ENCODE peak calls at places on chromosomes 4 and X, in six cellular contexts. V, J, L, S, N and G are unnamed samples.

GRCh38 chrX:17242470-17242869 is 132.5 kb upstream of the NHS start:
- DNase-seq in V (peak), L (peak), J (no peak), N (peak), S (no peak), G (peak)

GRCh38 chr4:4521767-4522166 is 20.1 kb downstream of the STX18 start:
- DNase-seq in L (no peak), V (no peak), S (no peak), N (no peak), J (no peak), G (no peak)

GRCh38 chr4:118865091-118865708 is 23.5 kb upstream of the SYNPO2 start:
- DNase-seq in L (peak), J (no peak), S (no peak), N (peak), V (peak), G (no peak)

GRCh38 chr4:4985844-4986243 is 33.4 kb downstream of the CYTL1 start:
- DNase-seq in L (no peak), V (no peak), J (no peak), N (no peak), S (no peak), G (no peak)

GRCh38 chr4:150150545-150151156 is 72.4 kb downstream of the DCLK2 start:
- DNase-seq in S (no peak), J (no peak), L (no peak), N (no peak), V (no peak), G (no peak)

GRCh38 chr4:88747351-88747750 is 49.7 kb upstream of the NAP1L5 start:
- DNase-seq in J (no peak), S (no peak), N (no peak), V (no peak), L (no peak), G (no peak)

GRCh38 chr4:119053997-119054396 is 81.6 kb upstream of the MYOZ2 start:
- DNase-seq in L (no peak), V (no peak), S (no peak), N (no peak), J (no peak), G (no peak)

GRCh38 chr4:25756503-25756902 is 100.9 kb downstream of the SLC34A2 start:
- DNase-seq in V (no peak), J (no peak), L (no peak), S (no peak), N (no peak), G (no peak)

GRCh38 chr4:104591505-104591904 is 96.8 kb upstream of the CXXC4 start:
- DNase-seq in N (no peak), S (no peak), V (peak), L (peak), J (no peak), G (no peak)

GRCh38 chr4:165326831-165327210 is 648 bp upstream of the MSMO1 start:
- DNase-seq in V (peak), J (no peak), S (peak), L (peak), N (no peak), G (no peak)

GRCh38 chr4:162499478-162499877 is 335.7 kb upstream of the FSTL5 start:
- DNase-seq in N (no peak), J (no peak), L (no peak), V (no peak), S (no peak), G (no peak)
- TF ChIP-seq CTCF in N (no peak), J (no peak), L (no peak), V (no peak), S (no peak), G (no peak)

DNA sequence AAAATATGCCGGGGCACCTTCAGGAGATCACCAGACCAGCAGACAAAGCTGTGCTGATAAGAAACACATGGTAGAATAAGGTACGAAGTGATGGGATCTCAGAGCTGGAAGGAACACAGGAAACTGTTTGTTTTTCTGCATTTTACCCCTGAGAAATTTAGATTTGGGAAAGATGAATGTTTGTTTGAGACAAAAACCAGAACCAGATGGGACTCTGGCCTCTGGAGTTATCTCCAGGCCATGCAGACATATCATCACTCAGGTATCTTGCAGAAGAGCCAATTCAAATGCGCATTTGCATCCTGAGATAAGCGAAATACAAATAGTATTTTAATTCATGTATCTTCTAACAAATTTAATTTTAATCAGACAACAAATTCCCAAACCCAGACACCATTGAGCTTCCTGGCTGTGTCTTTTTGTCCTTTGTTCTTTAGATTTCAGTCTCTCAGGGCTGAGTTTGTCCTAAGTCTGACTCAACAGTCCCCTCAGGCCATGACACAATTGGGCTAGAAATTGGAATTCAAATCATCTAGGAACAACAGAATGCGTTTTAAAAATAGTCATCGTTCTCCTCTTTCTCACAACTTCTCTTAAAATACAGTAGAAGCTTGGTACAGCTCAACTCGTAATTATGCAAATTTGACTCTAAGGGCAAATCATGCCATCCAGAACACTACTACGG is 159.0 kb downstream of the PACRGL start:
- DNase-seq in S (no peak), N (no peak), J (no peak), V (no peak), L (no peak), G (no peak)
- TF ChIP-seq POLR2A in S (no peak), N (no peak), J (no peak), V (no peak), L (no peak), G (no peak)

DNA sequence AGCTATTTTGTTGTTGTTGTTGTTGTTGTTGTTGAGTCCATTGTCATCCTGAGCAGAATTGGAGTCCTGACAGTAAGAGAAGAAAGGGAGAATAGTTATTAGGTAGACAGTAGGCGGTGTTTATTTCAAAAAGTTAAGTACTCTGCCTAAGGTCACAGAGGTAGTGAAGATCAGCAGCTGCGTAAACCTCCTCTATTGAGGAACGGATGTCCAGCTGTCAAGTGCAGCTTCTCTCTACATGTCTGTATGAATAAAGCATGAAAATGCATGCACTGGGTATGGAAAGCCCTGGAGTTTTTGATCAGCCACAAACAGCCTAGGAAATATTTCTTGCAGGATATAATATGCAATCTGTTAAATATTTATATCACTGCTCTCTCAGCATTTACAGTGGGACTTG is 109.4 kb upstream of the CBLL2 start:
- DNase-seq in L (no peak), J (no peak), N (no peak), V (no peak), S (no peak), G (no peak)
- H3K4me3 ChIP-seq in L (no peak), J (no peak), N (no peak), V (no peak), S (no peak), G (no peak)

GRCh38 chr4:127889903-127890302 is 9.2 kb downstream of the PLK4 start:
- DNase-seq in S (no peak), L (no peak), J (no peak), V (no peak), N (no peak), G (no peak)
- TF ChIP-seq CTCF in S (no peak), L (no peak), J (no peak), V (no peak), N (no peak), G (no peak)

GRCh38 chr4:101793397-101793796 is 2.9 kb downstream of the BANK1 start:
- DNase-seq in N (no peak), L (no peak), V (no peak), S (no peak), J (no peak), G (no peak)

GRCh38 chr4:101787917-101788316 is 2.6 kb upstream of the BANK1 start:
- DNase-seq in J (no peak), N (no peak), L (no peak), V (no peak), S (no peak), G (no peak)

GRCh38 chr4:101792056-101792575 is 1.6 kb downstream of the BANK1 start:
- DNase-seq in L (no peak), J (no peak), N (no peak), S (no peak), V (no peak), G (no peak)

GRCh38 chr4:101791189-101791572 is 651 bp downstream of the BANK1 start:
- DNase-seq in J (no peak), S (no peak), L (peak), V (peak), N (no peak), G (peak)

GRCh38 chr4:101790521-101791188 is at the start of gene BANK1:
- DNase-seq in J (no peak), N (peak), L (peak), S (peak), V (peak), G (peak)
- TF ChIP-seq POLR2A in J (no peak), N (no peak), L (no peak), S (no peak), V (no peak), G (no peak)

DNA sequence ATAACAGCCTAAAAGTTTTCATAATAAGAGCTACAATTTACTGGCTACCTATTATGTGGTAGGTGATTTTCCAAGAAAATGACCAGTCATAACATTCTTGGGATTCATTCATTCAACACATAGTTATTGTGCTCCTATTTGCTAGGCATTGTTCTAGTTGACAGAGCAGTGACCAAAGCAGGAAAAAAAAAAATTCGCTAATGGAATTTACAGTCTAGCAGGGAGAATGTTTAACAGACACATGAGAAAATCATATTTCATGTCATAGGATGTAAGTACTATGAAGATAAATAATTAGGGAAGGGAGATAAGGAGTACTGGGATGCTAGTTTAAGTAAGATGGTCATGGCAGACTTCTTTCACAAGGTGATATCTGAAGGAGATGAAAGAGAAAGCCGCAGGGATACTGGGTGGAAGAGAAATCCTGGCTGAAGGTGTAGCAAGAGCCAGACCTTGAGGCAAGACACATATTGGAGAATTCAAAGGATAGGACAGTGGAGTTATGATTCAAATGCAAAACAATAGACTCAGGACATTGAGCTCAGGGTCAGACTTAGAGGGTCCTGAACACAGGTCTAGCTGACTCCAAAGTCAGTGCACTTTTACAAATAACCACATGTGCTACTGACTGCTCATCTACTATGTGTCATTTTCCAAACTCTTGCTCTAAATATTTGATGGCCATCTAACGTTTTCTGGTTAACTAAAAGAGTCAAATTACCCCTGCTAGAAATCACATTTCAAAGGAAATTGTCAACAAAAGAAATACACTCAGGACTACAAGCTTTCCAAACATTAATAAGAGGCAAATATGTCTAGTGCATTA is 20.4 kb downstream of the SPCS3 start:
- DNase-seq in L (no peak), J (no peak), N (no peak), V (no peak), S (no peak), G (no peak)
- H3K4me3 ChIP-seq in L (no peak), J (no peak), N (no peak), V (no peak), S (no peak), G (no peak)